ENCODE peak calls at places on chromosomes 6 and 20, in six cellular contexts. D is T47D; V is pancreas; B is EL; M is anterior cingulate cortex; Q is naive thymus-derived CD8-positive, alpha-beta T cell. J is an unnamed sample.

GRCh38 chr6:29663300-29664039 is 6.6 kb downstream of the MOG start:
- DNase-seq in B (no peak), V (no peak), D (no peak), Q (no peak), M (no peak), J (no peak)

GRCh38 chr6:156866181-156866862 is 89.1 kb downstream of the ARID1B start:
- DNase-seq in M (no peak), Q (no peak), B (peak; percentile 64), V (no peak), D (peak; percentile 25), J (peak; percentile 31)

GRCh38 chr20:47727909-47728361 is 57.3 kb downstream of the SULF2 start:
- DNase-seq in Q (no peak), B (no peak), V (no peak), D (no peak), M (no peak), J (no peak)

GRCh38 chr6:145213614-145214013 is 521.7 kb downstream of the EPM2A start:
- DNase-seq in Q (no peak), V (no peak), B (no peak), D (no peak), M (no peak), J (no peak)

GRCh38 chr6:56902551-56903464 is 52.1 kb upstream of the BEND6 start:
- DNase-seq in V (no peak), M (no peak), Q (no peak), B (peak; percentile 57), D (peak; percentile 39), J (peak; percentile 33)

GRCh38 chr6:168188310-168188973 is 109.4 kb upstream of the FRMD1 start:
- DNase-seq in D (no peak), B (no peak), M (no peak), V (no peak), Q (no peak), J (no peak)

GRCh38 chr6:27139753-27140522 is 107.6 kb upstream of the PRSS16 start:
- DNase-seq in D (no peak), M (no peak), B (peak; percentile 53), Q (no peak), V (no peak), J (peak; percentile 80)

GRCh38 chr6:83311231-83311630 is 118.1 kb downstream of the RWDD2A start:
- DNase-seq in M (no peak), Q (no peak), B (peak; percentile 63), D (no peak), V (no peak), J (no peak)

GRCh38 chr6:167898673-167899311 is 72.1 kb downstream of the AFDN start:
- DNase-seq in Q (no peak), D (peak; percentile 36), M (no peak), V (no peak), B (peak; percentile 30), J (peak; percentile 29)

GRCh38 chr6:133757330-133757729 is 131.6 kb upstream of the TCF21 start:
- DNase-seq in B (no peak), M (no peak), Q (no peak), V (no peak), D (no peak), J (no peak)

GRCh38 chr20:4664691-4665360 is 56.9 kb upstream of the PRND start:
- DNase-seq in M (no peak), B (no peak), V (no peak), D (no peak), Q (no peak), J (no peak)

GRCh38 chr6:91562955-91563354 is 976.1 kb upstream of the MAP3K7 start:
- DNase-seq in V (no peak), Q (no peak), D (no peak), M (no peak), B (peak; percentile 2), J (no peak)

GRCh38 chr6:11427827-11428245 is 109.7 kb upstream of the TMEM170B start:
- DNase-seq in Q (no peak), M (no peak), D (no peak), V (no peak), B (peak; percentile 58), J (no peak)

GRCh38 chr6:18247002-18247401 is 17.3 kb downstream of the DEK start:
- DNase-seq in B (no peak), D (no peak), M (no peak), V (no peak), Q (no peak), J (no peak)

J was measured in erythroblast.